ENCODE peak calls at places on chromosomes 16 and 17, in nine cellular contexts. One of them, this sample, is unnamed.

GRCh38 chr17:83029571-83029970 is 49.8 kb upstream of the METRNL start:
- DNase-seq in fibroblast of lung: no peak
- DNase-seq in IMR-90: no peak
- DNase-seq in cardiac muscle cell: no peak
- DNase-seq in prostate gland: no peak
- DNase-seq in breast epithelium: no peak
- DNase-seq in A549: no peak
- DNase-seq in adrenal gland: no peak
- DNase-seq in CD4-positive, CD25-positive, alpha-beta regulatory T cell: no peak
- DNase-seq in this sample: no peak

GRCh38 chr17:34167359-34167758 is 87.7 kb upstream of the CCL2 start:
- DNase-seq in fibroblast of lung: peak; percentile 35
- DNase-seq in IMR-90: peak; percentile 23
- DNase-seq in cardiac muscle cell: peak; percentile 28
- DNase-seq in prostate gland: peak; percentile 41
- DNase-seq in breast epithelium: no peak
- DNase-seq in A549: no peak
- DNase-seq in adrenal gland: no peak
- DNase-seq in CD4-positive, CD25-positive, alpha-beta regulatory T cell: no peak
- DNase-seq in this sample: no peak

GRCh38 chr17:39404542-39405378 is 3.3 kb upstream of the FBXL20 start:
- DNase-seq in fibroblast of lung: peak; percentile 87
- DNase-seq in IMR-90: peak; percentile 91
- DNase-seq in cardiac muscle cell: peak; percentile 85
- DNase-seq in prostate gland: no peak
- DNase-seq in breast epithelium: no peak
- DNase-seq in A549: peak; percentile 67
- DNase-seq in adrenal gland: no peak
- DNase-seq in CD4-positive, CD25-positive, alpha-beta regulatory T cell: no peak
- DNase-seq in this sample: no peak

GRCh38 chr17:42518046-42518754 is 17.8 kb upstream of the NAGLU start:
- DNase-seq in fibroblast of lung: peak; percentile 98
- DNase-seq in IMR-90: peak; percentile 98
- DNase-seq in cardiac muscle cell: peak; percentile 97
- DNase-seq in prostate gland: peak; percentile 71
- DNase-seq in breast epithelium: peak; percentile 89
- DNase-seq in A549: peak; percentile 92
- DNase-seq in adrenal gland: peak; percentile 94
- DNase-seq in CD4-positive, CD25-positive, alpha-beta regulatory T cell: no peak
- DNase-seq in this sample: peak; percentile 92

GRCh38 chr16:48231675-48232214 is 12.4 kb upstream of the LONP2 start:
- DNase-seq in fibroblast of lung: peak; percentile 70
- DNase-seq in IMR-90: peak; percentile 49
- DNase-seq in cardiac muscle cell: peak; percentile 68
- DNase-seq in prostate gland: peak; percentile 22
- DNase-seq in breast epithelium: no peak
- DNase-seq in A549: peak; percentile 65
- DNase-seq in adrenal gland: peak; percentile 28
- DNase-seq in CD4-positive, CD25-positive, alpha-beta regulatory T cell: no peak
- DNase-seq in this sample: no peak

GRCh38 chr17:44757045-44757917 is 1.5 kb upstream of the ADAM11 start:
- DNase-seq in fibroblast of lung: no peak
- DNase-seq in IMR-90: no peak
- DNase-seq in cardiac muscle cell: no peak
- DNase-seq in prostate gland: no peak
- DNase-seq in breast epithelium: no peak
- DNase-seq in A549: no peak
- DNase-seq in adrenal gland: no peak
- DNase-seq in CD4-positive, CD25-positive, alpha-beta regulatory T cell: no peak
- DNase-seq in this sample: no peak

GRCh38 chr17:28828294-28829040 is 14.1 kb downstream of the FAM222B start:
- DNase-seq in fibroblast of lung: no peak
- DNase-seq in IMR-90: peak; percentile 35
- DNase-seq in cardiac muscle cell: no peak
- DNase-seq in prostate gland: no peak
- DNase-seq in breast epithelium: peak; percentile 13
- DNase-seq in A549: no peak
- DNase-seq in adrenal gland: no peak
- DNase-seq in CD4-positive, CD25-positive, alpha-beta regulatory T cell: no peak
- DNase-seq in this sample: no peak

GRCh38 chr16:49377196-49377755 is 3.7 kb downstream of the C16orf78 start:
- DNase-seq in fibroblast of lung: no peak
- DNase-seq in IMR-90: no peak
- DNase-seq in cardiac muscle cell: no peak
- DNase-seq in prostate gland: no peak
- DNase-seq in breast epithelium: no peak
- DNase-seq in A549: no peak
- DNase-seq in adrenal gland: no peak
- DNase-seq in CD4-positive, CD25-positive, alpha-beta regulatory T cell: no peak
- DNase-seq in this sample: no peak

GRCh38 chr17:40329981-40330794 is 21.2 kb downstream of the RARA start:
- DNase-seq in fibroblast of lung: no peak
- DNase-seq in IMR-90: no peak
- DNase-seq in cardiac muscle cell: no peak
- DNase-seq in prostate gland: peak; percentile 71
- DNase-seq in breast epithelium: no peak
- DNase-seq in A549: no peak
- DNase-seq in adrenal gland: peak; percentile 83
- DNase-seq in CD4-positive, CD25-positive, alpha-beta regulatory T cell: no peak
- DNase-seq in this sample: no peak

GRCh38 chr16:66275795-66276428 is 90.6 kb upstream of the CDH5 start:
- DNase-seq in fibroblast of lung: peak; percentile 78
- DNase-seq in IMR-90: peak; percentile 76
- DNase-seq in cardiac muscle cell: peak; percentile 87
- DNase-seq in prostate gland: no peak
- DNase-seq in breast epithelium: no peak
- DNase-seq in A549: peak; percentile 71
- DNase-seq in adrenal gland: peak; percentile 21
- DNase-seq in CD4-positive, CD25-positive, alpha-beta regulatory T cell: no peak
- DNase-seq in this sample: no peak

GRCh38 chr17:5705081-5705875 is 121.0 kb upstream of the NLRP1 start:
- DNase-seq in fibroblast of lung: peak; percentile 4
- DNase-seq in IMR-90: peak; percentile 1
- DNase-seq in cardiac muscle cell: peak; percentile 18
- DNase-seq in prostate gland: no peak
- DNase-seq in breast epithelium: no peak
- DNase-seq in A549: no peak
- DNase-seq in adrenal gland: no peak
- DNase-seq in CD4-positive, CD25-positive, alpha-beta regulatory T cell: no peak
- DNase-seq in this sample: no peak

GRCh38 chr17:77968788-77969187 is 10.3 kb downstream of the TNRC6C start:
- DNase-seq in fibroblast of lung: no peak
- DNase-seq in IMR-90: no peak
- DNase-seq in cardiac muscle cell: no peak
- DNase-seq in prostate gland: peak; percentile 20
- DNase-seq in breast epithelium: no peak
- DNase-seq in A549: no peak
- DNase-seq in adrenal gland: no peak
- DNase-seq in CD4-positive, CD25-positive, alpha-beta regulatory T cell: no peak
- DNase-seq in this sample: no peak

GRCh38 chr17:29840884-29841283 is 89.1 kb downstream of the SSH2 start:
- DNase-seq in fibroblast of lung: no peak
- DNase-seq in IMR-90: peak; percentile 81
- DNase-seq in cardiac muscle cell: no peak
- DNase-seq in prostate gland: no peak
- DNase-seq in breast epithelium: no peak
- DNase-seq in A549: no peak
- DNase-seq in adrenal gland: no peak
- DNase-seq in CD4-positive, CD25-positive, alpha-beta regulatory T cell: no peak
- DNase-seq in this sample: no peak

GRCh38 chr17:36151891-36152638 is 24.4 kb downstream of the TBC1D3B start:
- DNase-seq in fibroblast of lung: no peak
- DNase-seq in IMR-90: no peak
- DNase-seq in cardiac muscle cell: no peak
- DNase-seq in prostate gland: no peak
- DNase-seq in breast epithelium: no peak
- DNase-seq in A549: no peak
- DNase-seq in adrenal gland: no peak
- DNase-seq in CD4-positive, CD25-positive, alpha-beta regulatory T cell: no peak
- DNase-seq in this sample: no peak

GRCh38 chr17:38425744-38426143 is 2.5 kb upstream of the ARHGAP23 start:
- DNase-seq in fibroblast of lung: no peak
- DNase-seq in IMR-90: no peak
- DNase-seq in cardiac muscle cell: peak; percentile 46
- DNase-seq in prostate gland: no peak
- DNase-seq in breast epithelium: no peak
- DNase-seq in A549: no peak
- DNase-seq in adrenal gland: no peak
- DNase-seq in CD4-positive, CD25-positive, alpha-beta regulatory T cell: no peak
- DNase-seq in this sample: no peak

GRCh38 chr16:81697886-81698635 is 81.0 kb upstream of the PLCG2 start:
- DNase-seq in fibroblast of lung: peak; percentile 55
- DNase-seq in IMR-90: no peak
- DNase-seq in cardiac muscle cell: no peak
- DNase-seq in prostate gland: no peak
- DNase-seq in breast epithelium: no peak
- DNase-seq in A549: no peak
- DNase-seq in adrenal gland: no peak
- DNase-seq in CD4-positive, CD25-positive, alpha-beta regulatory T cell: no peak
- DNase-seq in this sample: no peak

GRCh38 chr17:71023631-71024030 is 854.3 kb downstream of the KCNJ2 start:
- DNase-seq in fibroblast of lung: peak; percentile 20
- DNase-seq in IMR-90: no peak
- DNase-seq in cardiac muscle cell: peak; percentile 6
- DNase-seq in prostate gland: no peak
- DNase-seq in breast epithelium: no peak
- DNase-seq in A549: no peak
- DNase-seq in adrenal gland: no peak
- DNase-seq in CD4-positive, CD25-positive, alpha-beta regulatory T cell: no peak
- DNase-seq in this sample: no peak

GRCh38 chr17:6098466-6099180 is 28.4 kb downstream of the WSCD1 start:
- DNase-seq in fibroblast of lung: no peak
- DNase-seq in IMR-90: no peak
- DNase-seq in cardiac muscle cell: peak; percentile 9
- DNase-seq in prostate gland: no peak
- DNase-seq in breast epithelium: no peak
- DNase-seq in A549: no peak
- DNase-seq in adrenal gland: peak; percentile 36
- DNase-seq in CD4-positive, CD25-positive, alpha-beta regulatory T cell: no peak
- DNase-seq in this sample: no peak

GRCh38 chr17:54968259-54968953 is at the start of the genes COX11 and STXBP4:
- DNase-seq in fibroblast of lung: peak; percentile 98
- DNase-seq in IMR-90: peak; percentile 97
- DNase-seq in cardiac muscle cell: peak; percentile 98
- DNase-seq in prostate gland: peak; percentile 97
- DNase-seq in breast epithelium: peak; percentile 93
- DNase-seq in A549: peak; percentile 98
- DNase-seq in adrenal gland: peak; percentile 97
- DNase-seq in CD4-positive, CD25-positive, alpha-beta regulatory T cell: peak; percentile 91
- DNase-seq in this sample: peak; percentile 96
- H3K9me3 ChIP-seq in fibroblast of lung: no peaks in the 10 kb centered on the region
- H3K9me3 ChIP-seq in IMR-90: no peaks in the 10 kb centered on the region
- H3K9me3 ChIP-seq in cardiac muscle cell: no peaks in the 10 kb centered on the region
- H3K9me3 ChIP-seq in prostate gland: no peaks in the 10 kb centered on the region
- H3K9me3 ChIP-seq in breast epithelium: no peaks in the 10 kb centered on the region
- H3K9me3 ChIP-seq in A549: no peaks in the 10 kb centered on the region
- H3K9me3 ChIP-seq in adrenal gland: no peaks in the 10 kb centered on the region
- H3K9me3 ChIP-seq in CD4-positive, CD25-positive, alpha-beta regulatory T cell: no peaks in the 10 kb centered on the region
- H3K9me3 ChIP-seq in this sample: no peaks in the 10 kb centered on the region

GRCh38 chr16:35687071-35687470 is 2227.7 kb downstream of the TP53TG3F start:
- DNase-seq in fibroblast of lung: no peak
- DNase-seq in IMR-90: no peak
- DNase-seq in cardiac muscle cell: no peak
- DNase-seq in prostate gland: no peak
- DNase-seq in breast epithelium: no peak
- DNase-seq in A549: no peak
- DNase-seq in adrenal gland: no peak
- DNase-seq in CD4-positive, CD25-positive, alpha-beta regulatory T cell: no peak
- DNase-seq in this sample: no peak
- H3K9me3 ChIP-seq in fibroblast of lung: no peaks in the 10 kb centered on the region
- H3K9me3 ChIP-seq in IMR-90: peaks cover 12% of the 10 kb centered on the region
- H3K9me3 ChIP-seq in cardiac muscle cell: no peaks in the 10 kb centered on the region
- H3K9me3 ChIP-seq in prostate gland: no peaks in the 10 kb centered on the region
- H3K9me3 ChIP-seq in breast epithelium: peaks cover 29% of the 10 kb centered on the region
- H3K9me3 ChIP-seq in A549: no peaks in the 10 kb centered on the region
- H3K9me3 ChIP-seq in adrenal gland: no peaks in the 10 kb centered on the region
- H3K9me3 ChIP-seq in CD4-positive, CD25-positive, alpha-beta regulatory T cell: peaks cover 60% of the 10 kb centered on the region
- H3K9me3 ChIP-seq in this sample: no peaks in the 10 kb centered on the region

GRCh38 chr16:3383045-3383448 is 17.8 kb downstream of the ZSCAN32 start:
- DNase-seq in fibroblast of lung: no peak
- DNase-seq in IMR-90: no peak
- DNase-seq in cardiac muscle cell: no peak
- DNase-seq in prostate gland: no peak
- DNase-seq in breast epithelium: no peak
- DNase-seq in A549: peak; percentile 19
- DNase-seq in adrenal gland: no peak
- DNase-seq in CD4-positive, CD25-positive, alpha-beta regulatory T cell: no peak
- DNase-seq in this sample: no peak
- H3K9me3 ChIP-seq in fibroblast of lung: peaks cover 16% of the 10 kb centered on the region
- H3K9me3 ChIP-seq in IMR-90: peaks cover 74% of the 10 kb centered on the region
- H3K9me3 ChIP-seq in cardiac muscle cell: peaks cover 10% of the 10 kb centered on the region
- H3K9me3 ChIP-seq in prostate gland: peaks cover 2% of the 10 kb centered on the region
- H3K9me3 ChIP-seq in breast epithelium: peaks cover 82% of the 10 kb centered on the region
- H3K9me3 ChIP-seq in A549: peaks cover 88% of the 10 kb centered on the region
- H3K9me3 ChIP-seq in adrenal gland: peaks cover 70% of the 10 kb centered on the region
- H3K9me3 ChIP-seq in CD4-positive, CD25-positive, alpha-beta regulatory T cell: peaks cover 90% of the 10 kb centered on the region
- H3K9me3 ChIP-seq in this sample: peaks cover 41% of the 10 kb centered on the region

GRCh38 chr17:16617481-16618060 is 36.1 kb downstream of the ZNF624 start:
- DNase-seq in fibroblast of lung: no peak
- DNase-seq in IMR-90: no peak
- DNase-seq in cardiac muscle cell: no peak
- DNase-seq in prostate gland: no peak
- DNase-seq in breast epithelium: no peak
- DNase-seq in A549: no peak
- DNase-seq in adrenal gland: no peak
- DNase-seq in CD4-positive, CD25-positive, alpha-beta regulatory T cell: no peak
- DNase-seq in this sample: no peak

GRCh38 chr17:16622540-16623277 is 30.9 kb downstream of the ZNF624 start:
- DNase-seq in fibroblast of lung: no peak
- DNase-seq in IMR-90: no peak
- DNase-seq in cardiac muscle cell: no peak
- DNase-seq in prostate gland: no peak
- DNase-seq in breast epithelium: no peak
- DNase-seq in A549: no peak
- DNase-seq in adrenal gland: no peak
- DNase-seq in CD4-positive, CD25-positive, alpha-beta regulatory T cell: no peak
- DNase-seq in this sample: no peak

DNA sequence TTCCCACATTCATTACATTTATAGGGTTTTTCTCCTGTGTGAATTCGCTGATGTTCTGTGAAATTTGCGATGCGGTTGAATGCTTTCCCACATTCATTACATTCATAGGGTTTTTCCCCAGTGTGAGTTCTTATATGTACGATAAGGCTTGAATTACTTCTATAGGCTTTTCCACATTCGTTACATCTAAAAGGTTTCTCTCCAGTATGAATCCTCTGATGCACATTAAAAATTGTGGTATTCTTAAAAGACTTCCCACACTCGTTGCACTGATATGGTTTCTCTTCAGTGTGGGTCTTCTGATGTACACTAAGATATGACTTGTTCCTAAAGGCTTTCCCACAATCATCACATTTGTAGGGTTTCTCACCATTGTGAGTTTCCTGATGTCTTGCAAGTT is 30.4 kb downstream of the ZNF624 start:
- DNase-seq in fibroblast of lung: no peak
- DNase-seq in IMR-90: no peak
- DNase-seq in cardiac muscle cell: no peak
- DNase-seq in prostate gland: no peak
- DNase-seq in breast epithelium: no peak
- DNase-seq in A549: no peak
- DNase-seq in adrenal gland: no peak
- DNase-seq in CD4-positive, CD25-positive, alpha-beta regulatory T cell: no peak
- DNase-seq in this sample: no peak
- H3K9me3 ChIP-seq in fibroblast of lung: no peaks in the 10 kb centered on the region
- H3K9me3 ChIP-seq in IMR-90: peaks cover 61% of the 10 kb centered on the region
- H3K9me3 ChIP-seq in cardiac muscle cell: peaks cover 7% of the 10 kb centered on the region
- H3K9me3 ChIP-seq in prostate gland: no peaks in the 10 kb centered on the region
- H3K9me3 ChIP-seq in breast epithelium: peaks cover 59% of the 10 kb centered on the region
- H3K9me3 ChIP-seq in A549: peaks cover 99% of the 10 kb centered on the region
- H3K9me3 ChIP-seq in adrenal gland: peaks cover 52% of the 10 kb centered on the region
- H3K9me3 ChIP-seq in CD4-positive, CD25-positive, alpha-beta regulatory T cell: peaks cover 93% of the 10 kb centered on the region
- H3K9me3 ChIP-seq in this sample: peaks cover 3% of the 10 kb centered on the region